ENCODE peak calls at places on chromosomes 3 and 15, in four cellular contexts. L is GM23248, S is GM23338, E is HCT116. R is an unnamed sample.

GRCh38 chr3:71345429-71346027 is 238.0 kb downstream of the FOXP1 start:
- DNase-seq in E (no peak), S (peak; percentile 20), L (peak; percentile 50), R (no peak)

GRCh38 chr15:71440479-71441071 is 325.3 kb downstream of the THSD4 start:
- DNase-seq in L (peak; percentile 71), E (peak; percentile 68), S (peak; percentile 59), R (peak; percentile 38)

GRCh38 chr3:10933470-10933957 is 59.0 kb upstream of the SLC6A1 start:
- DNase-seq in S (no peak), L (no peak), E (no peak), R (no peak)

GRCh38 chr15:63013052-63013808 is 29.3 kb upstream of the TPM1 start:
- DNase-seq in E (no peak), S (no peak), L (peak; percentile 86), R (no peak)

GRCh38 chr3:48092270-48092669 is 76.1 kb upstream of the MAP4 start:
- DNase-seq in E (no peak), L (no peak), S (no peak), R (no peak)

GRCh38 chr3:67402873-67403272 is 251.5 kb downstream of the SUCLG2 start:
- DNase-seq in S (no peak), L (no peak), E (no peak), R (no peak)

GRCh38 chr3:171838218-171838720 is 4.9 kb upstream of the TMEM212 start:
- DNase-seq in S (peak; percentile 25), E (no peak), L (peak; percentile 82), R (no peak)

GRCh38 chr15:88312941-88313579 is 56.5 kb upstream of the NTRK3 start:
- DNase-seq in S (no peak), L (peak; percentile 83), E (no peak), R (no peak)

GRCh38 chr15:39279331-39279730 is 301.5 kb upstream of the THBS1 start:
- DNase-seq in L (peak; percentile 53), S (no peak), E (no peak), R (no peak)

GRCh38 chr15:78808550-78808949 is 2.7 kb downstream of the ADAMTS7 start:
- DNase-seq in S (peak; percentile 79), L (peak; percentile 42), E (peak; percentile 34), R (no peak)

GRCh38 chr3:175552929-175553328 is 693.8 kb downstream of the NAALADL2 start:
- DNase-seq in S (no peak), L (no peak), E (no peak), R (no peak)

GRCh38 chr3:40975711-40976121 is 223.6 kb upstream of the CTNNB1 start:
- DNase-seq in E (no peak), L (peak; percentile 35), S (no peak), R (no peak)

GRCh38 chr3:168165390-168166269 is 69.9 kb upstream of the GOLIM4 start:
- DNase-seq in S (peak; percentile 79), E (peak; percentile 65), L (peak; percentile 86), R (peak; percentile 85)
- TF ChIP-seq EZH2phosphoT487 in S (no peak), E (no peak), L (no peak), R (no peak)

DNA sequence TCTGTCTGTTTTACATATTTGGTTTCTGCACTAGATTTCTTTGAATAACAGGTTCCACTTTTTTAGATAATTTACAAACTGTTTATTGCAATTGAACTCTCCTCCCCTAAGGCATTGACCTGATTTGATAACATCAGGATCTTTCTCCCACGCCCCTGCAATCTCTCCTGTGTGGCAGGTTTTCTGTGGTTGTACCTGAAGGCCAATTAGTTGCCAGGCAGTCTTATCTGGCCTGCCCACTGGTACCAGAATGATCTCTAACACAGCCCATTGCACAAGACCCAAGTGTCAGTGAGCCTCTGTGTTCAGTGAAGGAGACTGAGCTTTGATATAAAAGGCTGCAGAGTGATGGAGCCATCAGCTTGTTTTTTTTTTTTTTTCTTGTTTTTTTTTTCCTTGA is 3.3 kb downstream of the ACAD9 start:
- DNase-seq in S (no peak), L (no peak), E (no peak), R (no peak)
- TF ChIP-seq EZH2phosphoT487 in S (no peak), L (no peak), E (no peak), R (no peak)

GRCh38 chr15:66234798-66235197 is 18.8 kb downstream of the MEGF11 start:
- DNase-seq in L (no peak), S (no peak), E (no peak), R (no peak)
- TF ChIP-seq EZH2phosphoT487 in L (no peak), S (no peak), E (no peak), R (no peak)

GRCh38 chr3:33425456-33425855 is 14.7 kb downstream of the UBP1 start:
- DNase-seq in E (no peak), L (peak; percentile 10), S (no peak), R (no peak)

GRCh38 chr3:33428812-33429211 is 11.4 kb downstream of the UBP1 start:
- DNase-seq in E (no peak), S (peak; percentile 25), L (no peak), R (no peak)

GRCh38 chr3:33424606-33425453 is 15.4 kb downstream of the UBP1 start:
- DNase-seq in L (peak; percentile 14), E (no peak), S (no peak), R (no peak)

GRCh38 chr3:33426630-33427341 is 13.4 kb downstream of the UBP1 start:
- DNase-seq in E (no peak), S (no peak), L (no peak), R (peak; percentile 52)

DNA sequence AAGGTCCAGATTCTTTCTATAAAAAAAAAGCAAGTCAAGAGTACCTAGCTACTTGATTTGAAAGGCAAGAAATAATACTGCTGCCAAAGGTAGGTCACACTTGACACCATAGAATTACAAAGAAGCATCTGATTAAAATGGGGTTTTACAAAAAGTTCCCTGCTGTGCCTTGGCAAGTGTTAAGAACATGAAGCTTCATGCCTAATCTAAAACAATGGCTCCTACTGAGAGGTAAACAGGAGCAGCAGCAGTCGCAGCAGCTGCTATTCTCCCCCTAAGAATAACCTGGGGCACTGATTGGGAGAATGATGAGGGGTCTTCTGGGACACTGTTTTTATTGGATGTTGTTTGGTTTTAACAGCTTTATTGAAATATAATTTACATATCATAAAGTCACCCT is 14.1 kb downstream of the UBP1 start:
- DNase-seq in E (no peak), S (peak; percentile 89), L (no peak), R (no peak)
- TF ChIP-seq EZH2phosphoT487 in E (no peak), S (no peak), L (no peak), R (no peak)

GRCh38 chr3:31960793-31961431 is 20.1 kb downstream of the OSBPL10 start:
- DNase-seq in E (peak; percentile 40), S (peak; percentile 65), L (peak; percentile 63), R (no peak)
- TF ChIP-seq EZH2phosphoT487 in E (no peak), S (no peak), L (no peak), R (no peak)

DNA sequence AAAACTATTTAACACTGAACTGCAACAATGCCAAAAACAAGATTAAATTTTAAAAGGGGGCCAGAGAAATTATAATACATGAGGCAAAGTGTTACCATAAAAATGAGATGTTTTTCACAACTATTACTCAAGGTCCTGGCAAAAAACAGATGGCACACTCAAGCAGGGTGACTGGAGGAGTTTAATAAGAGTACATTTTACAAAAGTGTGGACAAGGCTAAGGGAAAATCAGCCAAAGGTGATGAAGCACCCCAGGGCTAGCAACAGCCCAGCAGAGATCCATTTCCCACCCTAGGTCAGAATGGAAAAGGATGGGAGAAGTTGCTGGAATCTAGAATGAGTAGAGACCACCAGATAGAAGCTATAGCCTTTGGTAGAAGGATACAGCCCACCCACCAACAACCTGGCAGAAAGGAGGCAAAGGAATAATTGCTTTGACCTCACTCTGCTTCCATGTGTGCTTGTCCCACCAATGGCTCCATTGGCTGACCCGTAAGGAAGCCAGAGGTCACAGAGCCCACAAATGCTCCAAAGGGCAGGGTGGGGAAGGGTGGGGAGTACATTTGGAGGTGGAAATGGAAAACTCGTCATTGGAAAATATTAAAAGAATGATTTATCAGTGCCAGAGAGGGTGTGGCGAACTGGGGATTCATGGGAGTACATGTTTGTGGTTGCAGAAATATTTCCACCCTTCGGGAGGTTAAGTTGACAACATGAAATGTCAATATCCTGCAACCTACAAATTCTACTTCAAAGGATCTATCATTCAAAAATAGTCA is 161.0 kb upstream of the UBE2E2 start:
- DNase-seq in E (peak; percentile 1), L (peak; percentile 37), S (no peak), R (no peak)
- TF ChIP-seq EZH2phosphoT487 in E (no peak), L (no peak), S (no peak), R (no peak)

DNA sequence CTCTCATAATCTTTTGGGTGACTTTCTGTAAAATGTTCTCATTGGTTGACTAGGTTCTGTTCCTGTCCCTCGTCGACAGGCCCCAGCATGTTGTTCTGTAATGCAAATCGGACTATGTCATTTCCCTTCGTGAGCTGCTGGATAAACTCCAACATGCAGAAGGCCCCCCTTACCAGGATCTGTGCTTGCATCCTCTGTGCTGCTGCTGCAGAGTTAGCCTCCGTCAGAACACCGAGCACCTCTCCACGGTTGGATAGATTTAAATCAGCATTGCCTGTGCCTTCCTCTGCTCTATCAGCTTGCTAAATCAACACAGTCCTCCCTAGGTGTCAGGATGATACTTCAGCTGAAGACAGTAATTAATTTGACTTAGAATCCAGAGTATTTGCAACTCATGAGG is 12.7 kb upstream of the MINDY4B start:
- DNase-seq in L (no peak), E (no peak), S (no peak), R (no peak)
- TF ChIP-seq EZH2phosphoT487 in L (no peak), E (no peak), S (no peak), R (no peak)

GRCh38 chr15:51139091-51139490 is 44.4 kb upstream of the TNFAIP8L3 start:
- DNase-seq in L (no peak), E (no peak), S (no peak), R (no peak)

DNA sequence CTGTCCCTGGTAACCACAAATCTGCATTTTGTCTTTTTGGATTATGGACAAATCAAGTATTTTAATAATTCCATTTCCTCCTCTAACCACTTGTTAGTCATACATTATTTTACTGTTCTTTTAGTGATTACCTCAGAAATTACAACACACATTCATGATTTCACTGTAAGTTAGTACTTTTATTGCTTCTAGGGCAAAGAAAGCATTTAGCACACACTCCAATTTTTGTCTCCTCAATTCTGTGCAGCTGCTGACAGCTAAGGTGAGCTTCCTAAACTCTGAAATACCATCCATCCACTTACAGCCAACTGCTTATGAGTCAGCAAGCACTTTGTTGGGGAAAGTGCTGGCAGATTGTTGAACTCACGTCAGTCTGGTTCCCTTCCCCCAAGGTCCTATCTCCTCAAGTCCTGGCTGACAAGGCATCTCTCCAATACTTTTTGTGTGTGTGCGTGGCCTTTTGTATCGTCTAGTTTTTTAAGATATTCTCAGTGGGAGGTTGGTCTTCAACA is 49.4 kb upstream of the TNFAIP8L3 start:
- DNase-seq in S (peak; percentile 21), E (peak; percentile 34), L (peak; percentile 72), R (no peak)
- TF ChIP-seq EZH2phosphoT487 in S (no peak), E (no peak), L (no peak), R (no peak)

DNA sequence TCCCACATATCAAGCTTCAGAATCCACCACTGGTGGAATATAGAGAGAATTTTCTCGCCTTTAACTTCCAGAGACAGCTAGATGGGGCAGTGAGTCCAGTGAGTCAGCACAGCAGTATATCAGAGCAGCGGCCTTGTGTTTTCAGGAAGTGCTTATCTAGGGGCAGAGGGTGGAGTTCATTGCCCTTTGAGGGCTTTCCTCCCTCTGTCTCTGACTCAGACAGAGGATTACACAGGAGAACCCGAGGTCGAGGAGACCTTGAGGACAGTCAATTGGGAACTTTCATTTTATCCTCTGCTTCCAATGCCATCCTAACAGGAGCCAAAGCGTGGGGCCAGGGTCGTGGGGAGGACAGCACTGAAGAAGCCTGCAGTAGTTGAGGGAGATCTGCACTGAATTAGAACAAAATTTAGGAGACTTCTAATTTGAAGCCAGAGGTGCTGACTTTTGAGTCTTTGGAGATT is 109.6 kb upstream of the UMPS start:
- DNase-seq in S (no peak), L (peak; percentile 6), E (no peak), R (peak; percentile 80)
- TF ChIP-seq EZH2phosphoT487 in S (no peak), L (no peak), E (no peak), R (no peak)

R was measured in hepatocyte.